ENCODE peak calls at places on chromosome 3, in seven cellular contexts. One of them, this sample, is unnamed.

GRCh38 chr3:41808152-41808551 is 153.8 kb downstream of the ULK4 start:
- DNase-seq in anterior cingulate cortex: no peak
- DNase-seq in pancreas: no peak
- DNase-seq in myocyte: peak; percentile 90
- DNase-seq in RPMI7951: peak; percentile 80
- DNase-seq in CD4-positive, alpha-beta T cell: no peak
- DNase-seq in stimulated activated CD4-positive, alpha-beta T cell treated with anti-CD3 and anti-CD28 coated beads, Interleukin-2, amount 100 ng/mL, for 48 hours: no peak
- DNase-seq in this sample: no peak

GRCh38 chr3:123919353-123919752 is 35.2 kb upstream of the MYLK start:
- DNase-seq in anterior cingulate cortex: no peak
- DNase-seq in pancreas: no peak
- DNase-seq in myocyte: no peak
- DNase-seq in RPMI7951: no peak
- DNase-seq in CD4-positive, alpha-beta T cell: no peak
- DNase-seq in stimulated activated CD4-positive, alpha-beta T cell treated with anti-CD3 and anti-CD28 coated beads, Interleukin-2, amount 100 ng/mL, for 48 hours: no peak
- DNase-seq in this sample: no peak

GRCh38 chr3:110419096-110419495 is 652.5 kb upstream of the NECTIN3 start:
- DNase-seq in anterior cingulate cortex: no peak
- DNase-seq in pancreas: no peak
- DNase-seq in myocyte: peak; percentile 10
- DNase-seq in RPMI7951: no peak
- DNase-seq in CD4-positive, alpha-beta T cell: no peak
- DNase-seq in stimulated activated CD4-positive, alpha-beta T cell treated with anti-CD3 and anti-CD28 coated beads, Interleukin-2, amount 100 ng/mL, for 48 hours: no peak
- DNase-seq in this sample: no peak

GRCh38 chr3:177574232-177574856 is 377.1 kb upstream of the TBL1XR1 start:
- DNase-seq in anterior cingulate cortex: no peak
- DNase-seq in pancreas: peak; percentile 56
- DNase-seq in myocyte: no peak
- DNase-seq in RPMI7951: peak; percentile 33
- DNase-seq in CD4-positive, alpha-beta T cell: no peak
- DNase-seq in stimulated activated CD4-positive, alpha-beta T cell treated with anti-CD3 and anti-CD28 coated beads, Interleukin-2, amount 100 ng/mL, for 48 hours: no peak
- DNase-seq in this sample: no peak

GRCh38 chr3:48433472-48434118 is 3.7 kb upstream of the PLXNB1 start:
- DNase-seq in anterior cingulate cortex: no peak
- DNase-seq in pancreas: no peak
- DNase-seq in myocyte: peak; percentile 86
- DNase-seq in RPMI7951: peak; percentile 26
- DNase-seq in CD4-positive, alpha-beta T cell: no peak
- DNase-seq in stimulated activated CD4-positive, alpha-beta T cell treated with anti-CD3 and anti-CD28 coated beads, Interleukin-2, amount 100 ng/mL, for 48 hours: no peak
- DNase-seq in this sample: no peak

GRCh38 chr3:12357456-12357855 is 68.6 kb downstream of the PPARG start:
- DNase-seq in anterior cingulate cortex: no peak
- DNase-seq in pancreas: no peak
- DNase-seq in myocyte: no peak
- DNase-seq in RPMI7951: no peak
- DNase-seq in CD4-positive, alpha-beta T cell: no peak
- DNase-seq in stimulated activated CD4-positive, alpha-beta T cell treated with anti-CD3 and anti-CD28 coated beads, Interleukin-2, amount 100 ng/mL, for 48 hours: no peak
- DNase-seq in this sample: no peak

GRCh38 chr3:101850327-101851048 is 1.2 kb downstream of the NFKBIZ start:
- DNase-seq in anterior cingulate cortex: no peak
- DNase-seq in pancreas: no peak
- DNase-seq in myocyte: peak; percentile 64
- DNase-seq in RPMI7951: peak; percentile 70
- DNase-seq in CD4-positive, alpha-beta T cell: no peak
- DNase-seq in stimulated activated CD4-positive, alpha-beta T cell treated with anti-CD3 and anti-CD28 coated beads, Interleukin-2, amount 100 ng/mL, for 48 hours: peak; percentile 36
- DNase-seq in this sample: no peak

GRCh38 chr3:120640231-120640630 is 41.8 kb downstream of the HGD start:
- DNase-seq in anterior cingulate cortex: no peak
- DNase-seq in pancreas: no peak
- DNase-seq in myocyte: no peak
- DNase-seq in RPMI7951: no peak
- DNase-seq in CD4-positive, alpha-beta T cell: no peak
- DNase-seq in stimulated activated CD4-positive, alpha-beta T cell treated with anti-CD3 and anti-CD28 coated beads, Interleukin-2, amount 100 ng/mL, for 48 hours: no peak
- DNase-seq in this sample: no peak

GRCh38 chr3:118688396-118688884 is 346.2 kb downstream of the IGSF11 start:
- DNase-seq in anterior cingulate cortex: no peak
- DNase-seq in pancreas: no peak
- DNase-seq in myocyte: no peak
- DNase-seq in RPMI7951: no peak
- DNase-seq in CD4-positive, alpha-beta T cell: no peak
- DNase-seq in stimulated activated CD4-positive, alpha-beta T cell treated with anti-CD3 and anti-CD28 coated beads, Interleukin-2, amount 100 ng/mL, for 48 hours: no peak
- DNase-seq in this sample: no peak

GRCh38 chr3:178238179-178238578 is 298.1 kb upstream of the KCNMB2 start:
- DNase-seq in anterior cingulate cortex: no peak
- DNase-seq in pancreas: no peak
- DNase-seq in myocyte: no peak
- DNase-seq in RPMI7951: no peak
- DNase-seq in CD4-positive, alpha-beta T cell: no peak
- DNase-seq in stimulated activated CD4-positive, alpha-beta T cell treated with anti-CD3 and anti-CD28 coated beads, Interleukin-2, amount 100 ng/mL, for 48 hours: no peak
- DNase-seq in this sample: no peak

GRCh38 chr3:11556851-11557644 is 86.7 kb downstream of the VGLL4 start:
- DNase-seq in anterior cingulate cortex: no peak
- DNase-seq in pancreas: no peak
- DNase-seq in myocyte: peak; percentile 93
- DNase-seq in RPMI7951: no peak
- DNase-seq in CD4-positive, alpha-beta T cell: no peak
- DNase-seq in stimulated activated CD4-positive, alpha-beta T cell treated with anti-CD3 and anti-CD28 coated beads, Interleukin-2, amount 100 ng/mL, for 48 hours: no peak
- DNase-seq in this sample: no peak

GRCh38 chr3:16507540-16508241 is 5.8 kb downstream of the RFTN1 start:
- DNase-seq in anterior cingulate cortex: no peak
- DNase-seq in pancreas: no peak
- DNase-seq in myocyte: no peak
- DNase-seq in RPMI7951: no peak
- DNase-seq in CD4-positive, alpha-beta T cell: no peak
- DNase-seq in stimulated activated CD4-positive, alpha-beta T cell treated with anti-CD3 and anti-CD28 coated beads, Interleukin-2, amount 100 ng/mL, for 48 hours: no peak
- DNase-seq in this sample: no peak